ENCODE peak calls at places on chromosomes 4 and X, in eight cellular contexts. One of them, this sample, is unnamed.

GRCh38 chrX:24398766-24399165 is 38.3 kb downstream of the SUPT20HL1 start:
- DNase-seq in AG04449: no peak
- DNase-seq in endodermal cell: no peak
- DNase-seq in left ventricle myocardium inferior: no peak
- DNase-seq in tibial nerve: no peak
- DNase-seq in fibroblast of pulmonary artery: no peak
- DNase-seq in heart right ventricle: no peak
- DNase-seq in stomach: no peak
- DNase-seq in this sample: no peak

GRCh38 chr4:76589872-76590846 is 155.1 kb downstream of the SHROOM3 start:
- DNase-seq in stomach: peak; percentile 74
- DNase-seq in heart right ventricle: peak; percentile 27
- DNase-seq in fibroblast of pulmonary artery: peak; percentile 93
- DNase-seq in left ventricle myocardium inferior: peak; percentile 43
- DNase-seq in endodermal cell: peak; percentile 94
- DNase-seq in tibial nerve: no peak
- DNase-seq in AG04449: peak; percentile 86
- DNase-seq in this sample: peak; percentile 90

GRCh38 chr4:100420571-100420970 is 97.3 kb downstream of the EMCN start:
- DNase-seq in tibial nerve: no peak
- DNase-seq in heart right ventricle: no peak
- DNase-seq in fibroblast of pulmonary artery: no peak
- DNase-seq in endodermal cell: no peak
- DNase-seq in left ventricle myocardium inferior: no peak
- DNase-seq in stomach: no peak
- DNase-seq in AG04449: no peak
- DNase-seq in this sample: no peak

GRCh38 chr4:125433453-125433852 is 118.7 kb downstream of the FAT4 start:
- DNase-seq in fibroblast of pulmonary artery: peak; percentile 91
- DNase-seq in stomach: no peak
- DNase-seq in endodermal cell: no peak
- DNase-seq in AG04449: peak; percentile 47
- DNase-seq in heart right ventricle: no peak
- DNase-seq in left ventricle myocardium inferior: no peak
- DNase-seq in tibial nerve: no peak
- DNase-seq in this sample: peak; percentile 55

GRCh38 chrX:46588263-46588662 is 14.7 kb downstream of the CHST7 start:
- DNase-seq in endodermal cell: peak; percentile 60
- DNase-seq in stomach: no peak
- DNase-seq in tibial nerve: peak; percentile 25
- DNase-seq in fibroblast of pulmonary artery: peak; percentile 81
- DNase-seq in left ventricle myocardium inferior: peak; percentile 41
- DNase-seq in heart right ventricle: peak; percentile 67
- DNase-seq in AG04449: no peak
- DNase-seq in this sample: no peak

GRCh38 chrX:125710403-125711062 is 390.9 kb downstream of the TEX13C start:
- DNase-seq in endodermal cell: no peak
- DNase-seq in fibroblast of pulmonary artery: no peak
- DNase-seq in tibial nerve: no peak
- DNase-seq in heart right ventricle: no peak
- DNase-seq in left ventricle myocardium inferior: no peak
- DNase-seq in AG04449: no peak
- DNase-seq in stomach: no peak
- DNase-seq in this sample: no peak

GRCh38 chrX:1392376-1393130 is 640 bp upstream of the SLC25A6 start:
- DNase-seq in fibroblast of pulmonary artery: peak; percentile 67
- DNase-seq in heart right ventricle: peak; percentile 86
- DNase-seq in tibial nerve: peak; percentile 52
- DNase-seq in left ventricle myocardium inferior: peak; percentile 69
- DNase-seq in stomach: peak; percentile 65
- DNase-seq in endodermal cell: peak; percentile 86
- DNase-seq in AG04449: no peak
- DNase-seq in this sample: peak; percentile 14

GRCh38 chrX:40100141-40100536 is 2.4 kb upstream of the BCOR start:
- DNase-seq in fibroblast of pulmonary artery: no peak
- DNase-seq in stomach: peak; percentile 60
- DNase-seq in tibial nerve: no peak
- DNase-seq in endodermal cell: peak; percentile 72
- DNase-seq in AG04449: no peak
- DNase-seq in heart right ventricle: no peak
- DNase-seq in left ventricle myocardium inferior: peak; percentile 31
- DNase-seq in this sample: no peak

GRCh38 chr4:74223801-74224200 is 65.9 kb downstream of the MTHFD2L start:
- DNase-seq in tibial nerve: no peak
- DNase-seq in heart right ventricle: no peak
- DNase-seq in stomach: no peak
- DNase-seq in AG04449: no peak
- DNase-seq in left ventricle myocardium inferior: no peak
- DNase-seq in fibroblast of pulmonary artery: peak; percentile 72
- DNase-seq in endodermal cell: no peak
- DNase-seq in this sample: no peak

GRCh38 chr4:1851575-1852415 is 4.2 kb downstream of the LETM1 start:
- DNase-seq in stomach: peak; percentile 57
- DNase-seq in endodermal cell: no peak
- DNase-seq in heart right ventricle: peak; percentile 56
- DNase-seq in AG04449: no peak
- DNase-seq in fibroblast of pulmonary artery: no peak
- DNase-seq in tibial nerve: no peak
- DNase-seq in left ventricle myocardium inferior: peak; percentile 64
- DNase-seq in this sample: no peak

GRCh38 chr4:20259707-20260106 is 8.0 kb downstream of the SLIT2 start:
- DNase-seq in tibial nerve: no peak
- DNase-seq in endodermal cell: no peak
- DNase-seq in heart right ventricle: no peak
- DNase-seq in AG04449: no peak
- DNase-seq in left ventricle myocardium inferior: no peak
- DNase-seq in fibroblast of pulmonary artery: peak; percentile 66
- DNase-seq in stomach: no peak
- DNase-seq in this sample: no peak

GRCh38 chrX:349196-349595 is 30.6 kb upstream of the GTPBP6 start:
- DNase-seq in endodermal cell: no peak
- DNase-seq in heart right ventricle: no peak
- DNase-seq in stomach: no peak
- DNase-seq in fibroblast of pulmonary artery: peak; percentile 28
- DNase-seq in left ventricle myocardium inferior: peak; percentile 13
- DNase-seq in AG04449: no peak
- DNase-seq in tibial nerve: no peak
- DNase-seq in this sample: no peak

GRCh38 chrX:129781134-129782014 is 1.6 kb downstream of the SASH3 start:
- DNase-seq in left ventricle myocardium inferior: no peak
- DNase-seq in fibroblast of pulmonary artery: no peak
- DNase-seq in tibial nerve: no peak
- DNase-seq in stomach: peak; percentile 50
- DNase-seq in AG04449: no peak
- DNase-seq in endodermal cell: peak; percentile 67
- DNase-seq in heart right ventricle: no peak
- DNase-seq in this sample: no peak

GRCh38 chr4:101954975-101955678 is 164.6 kb downstream of the BANK1 start:
- DNase-seq in endodermal cell: no peak
- DNase-seq in fibroblast of pulmonary artery: no peak
- DNase-seq in heart right ventricle: no peak
- DNase-seq in tibial nerve: no peak
- DNase-seq in AG04449: no peak
- DNase-seq in stomach: no peak
- DNase-seq in left ventricle myocardium inferior: no peak
- DNase-seq in this sample: no peak

GRCh38 chr4:174365018-174365587 is 81.4 kb downstream of the CEP44 start:
- DNase-seq in fibroblast of pulmonary artery: peak; percentile 70
- DNase-seq in left ventricle myocardium inferior: no peak
- DNase-seq in stomach: no peak
- DNase-seq in endodermal cell: no peak
- DNase-seq in heart right ventricle: peak; percentile 14
- DNase-seq in tibial nerve: no peak
- DNase-seq in AG04449: no peak
- DNase-seq in this sample: peak; percentile 20
- TF ChIP-seq CTCF in fibroblast of pulmonary artery: peak; percentile 32
- TF ChIP-seq CTCF in left ventricle myocardium inferior: peak; percentile 56
- TF ChIP-seq CTCF in stomach: no peak
- TF ChIP-seq CTCF in endodermal cell: peak; percentile 79
- TF ChIP-seq CTCF in heart right ventricle: peak; percentile 24
- TF ChIP-seq CTCF in tibial nerve: peak; percentile 42
- TF ChIP-seq CTCF in AG04449: peak; percentile 10
- TF ChIP-seq CTCF in this sample: peak; percentile 34

DNA sequence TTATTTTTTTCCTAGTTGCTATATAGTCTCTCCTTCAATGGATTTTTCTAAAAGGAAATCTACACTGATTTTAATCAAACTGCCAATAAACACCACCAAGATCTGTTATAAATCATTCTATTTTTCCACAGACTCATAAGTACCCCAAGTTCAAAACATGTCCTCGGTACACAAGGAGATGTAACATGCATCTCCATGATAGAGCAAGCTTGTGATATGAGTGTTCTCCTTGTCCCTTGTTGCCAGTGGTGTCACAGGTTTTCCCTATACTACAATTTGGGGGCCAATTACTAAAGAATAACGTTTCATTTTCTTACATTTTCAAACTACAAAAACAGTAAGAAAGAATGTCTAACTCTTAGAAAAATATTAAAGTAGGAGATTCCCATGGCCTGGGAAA is 491 bp downstream of the ARHGEF6 start:
- DNase-seq in tibial nerve: no peak
- DNase-seq in left ventricle myocardium inferior: no peak
- DNase-seq in endodermal cell: no peak
- DNase-seq in AG04449: no peak
- DNase-seq in heart right ventricle: no peak
- DNase-seq in fibroblast of pulmonary artery: no peak
- DNase-seq in stomach: no peak
- DNase-seq in this sample: no peak
- H3K4me3 ChIP-seq in tibial nerve: peak overlapping the region; percentile 26
- H3K4me3 ChIP-seq in left ventricle myocardium inferior: peak overlapping the region; percentile 57
- H3K4me3 ChIP-seq in endodermal cell: no peak overlapping the region
- H3K4me3 ChIP-seq in AG04449: no peak overlapping the region
- H3K4me3 ChIP-seq in heart right ventricle: no peak overlapping the region
- H3K4me3 ChIP-seq in fibroblast of pulmonary artery: no peak overlapping the region
- H3K4me3 ChIP-seq in stomach: peak overlapping the region; percentile 20
- H3K4me3 ChIP-seq in this sample: no peak overlapping the region

GRCh38 chrX:38375888-38376287 is 23.5 kb downstream of the OTC start:
- DNase-seq in heart right ventricle: no peak
- DNase-seq in stomach: no peak
- DNase-seq in endodermal cell: peak; percentile 42
- DNase-seq in left ventricle myocardium inferior: no peak
- DNase-seq in fibroblast of pulmonary artery: peak; percentile 22
- DNase-seq in tibial nerve: no peak
- DNase-seq in AG04449: no peak
- DNase-seq in this sample: no peak
- TF ChIP-seq CTCF in heart right ventricle: no peak
- TF ChIP-seq CTCF in stomach: no peak
- TF ChIP-seq CTCF in endodermal cell: peak; percentile 74
- TF ChIP-seq CTCF in left ventricle myocardium inferior: peak; percentile 42
- TF ChIP-seq CTCF in fibroblast of pulmonary artery: peak; percentile 57
- TF ChIP-seq CTCF in tibial nerve: no peak
- TF ChIP-seq CTCF in AG04449: peak; percentile 15
- TF ChIP-seq CTCF in this sample: peak; percentile 61

GRCh38 chr4:40908702-40909362 is 159.1 kb downstream of the NSUN7 start:
- DNase-seq in left ventricle myocardium inferior: peak; percentile 45
- DNase-seq in stomach: peak; percentile 64
- DNase-seq in endodermal cell: peak; percentile 97
- DNase-seq in AG04449: peak; percentile 7
- DNase-seq in tibial nerve: no peak
- DNase-seq in heart right ventricle: peak; percentile 57
- DNase-seq in fibroblast of pulmonary artery: peak; percentile 85
- DNase-seq in this sample: no peak
- H3K4me3 ChIP-seq in left ventricle myocardium inferior: no peak overlapping the region
- H3K4me3 ChIP-seq in stomach: no peak overlapping the region
- H3K4me3 ChIP-seq in endodermal cell: no peak overlapping the region
- H3K4me3 ChIP-seq in AG04449: no peak overlapping the region
- H3K4me3 ChIP-seq in tibial nerve: no peak overlapping the region
- H3K4me3 ChIP-seq in heart right ventricle: no peak overlapping the region
- H3K4me3 ChIP-seq in fibroblast of pulmonary artery: no peak overlapping the region
- H3K4me3 ChIP-seq in this sample: no peak overlapping the region

GRCh38 chr4:5473125-5473524 is 235.2 kb downstream of the EVC2 start:
- DNase-seq in stomach: no peak
- DNase-seq in heart right ventricle: no peak
- DNase-seq in endodermal cell: peak; percentile 23
- DNase-seq in fibroblast of pulmonary artery: no peak
- DNase-seq in tibial nerve: no peak
- DNase-seq in left ventricle myocardium inferior: no peak
- DNase-seq in AG04449: no peak
- DNase-seq in this sample: no peak

GRCh38 chr4:5471206-5471605 is 237.2 kb downstream of the EVC2 start:
- DNase-seq in stomach: no peak
- DNase-seq in fibroblast of pulmonary artery: no peak
- DNase-seq in tibial nerve: no peak
- DNase-seq in AG04449: no peak
- DNase-seq in endodermal cell: no peak
- DNase-seq in heart right ventricle: no peak
- DNase-seq in left ventricle myocardium inferior: no peak
- DNase-seq in this sample: no peak

GRCh38 chr4:5470318-5470889 is 238.0 kb downstream of the EVC2 start:
- DNase-seq in fibroblast of pulmonary artery: no peak
- DNase-seq in AG04449: no peak
- DNase-seq in left ventricle myocardium inferior: no peak
- DNase-seq in heart right ventricle: no peak
- DNase-seq in stomach: no peak
- DNase-seq in tibial nerve: no peak
- DNase-seq in endodermal cell: peak; percentile 36
- DNase-seq in this sample: no peak

GRCh38 chr4:5471691-5472090 is 236.7 kb downstream of the EVC2 start:
- DNase-seq in left ventricle myocardium inferior: no peak
- DNase-seq in AG04449: no peak
- DNase-seq in stomach: no peak
- DNase-seq in fibroblast of pulmonary artery: no peak
- DNase-seq in tibial nerve: no peak
- DNase-seq in heart right ventricle: no peak
- DNase-seq in endodermal cell: no peak
- DNase-seq in this sample: no peak

GRCh38 chr4:5472166-5472565 is 236.2 kb downstream of the EVC2 start:
- DNase-seq in heart right ventricle: no peak
- DNase-seq in stomach: no peak
- DNase-seq in left ventricle myocardium inferior: no peak
- DNase-seq in AG04449: no peak
- DNase-seq in tibial nerve: no peak
- DNase-seq in fibroblast of pulmonary artery: no peak
- DNase-seq in endodermal cell: no peak
- DNase-seq in this sample: no peak
- TF ChIP-seq CTCF in heart right ventricle: no peak
- TF ChIP-seq CTCF in stomach: no peak
- TF ChIP-seq CTCF in left ventricle myocardium inferior: no peak
- TF ChIP-seq CTCF in AG04449: no peak
- TF ChIP-seq CTCF in tibial nerve: no peak
- TF ChIP-seq CTCF in fibroblast of pulmonary artery: no peak
- TF ChIP-seq CTCF in endodermal cell: no peak
- TF ChIP-seq CTCF in this sample: no peak

GRCh38 chr4:113292371-113293042 is 243.1 kb downstream of the ANK2 start:
- DNase-seq in tibial nerve: no peak
- DNase-seq in stomach: no peak
- DNase-seq in left ventricle myocardium inferior: peak; percentile 37
- DNase-seq in AG04449: no peak
- DNase-seq in heart right ventricle: peak; percentile 53
- DNase-seq in fibroblast of pulmonary artery: peak; percentile 43
- DNase-seq in endodermal cell: peak; percentile 87
- DNase-seq in this sample: no peak
- H3K4me3 ChIP-seq in tibial nerve: peak overlapping the region; percentile 6
- H3K4me3 ChIP-seq in stomach: peak overlapping the region; percentile 21
- H3K4me3 ChIP-seq in left ventricle myocardium inferior: peak overlapping the region; percentile 47
- H3K4me3 ChIP-seq in AG04449: no peak overlapping the region
- H3K4me3 ChIP-seq in heart right ventricle: no peak overlapping the region
- H3K4me3 ChIP-seq in fibroblast of pulmonary artery: no peak overlapping the region
- H3K4me3 ChIP-seq in endodermal cell: no peak overlapping the region
- H3K4me3 ChIP-seq in this sample: no peak overlapping the region

DNA sequence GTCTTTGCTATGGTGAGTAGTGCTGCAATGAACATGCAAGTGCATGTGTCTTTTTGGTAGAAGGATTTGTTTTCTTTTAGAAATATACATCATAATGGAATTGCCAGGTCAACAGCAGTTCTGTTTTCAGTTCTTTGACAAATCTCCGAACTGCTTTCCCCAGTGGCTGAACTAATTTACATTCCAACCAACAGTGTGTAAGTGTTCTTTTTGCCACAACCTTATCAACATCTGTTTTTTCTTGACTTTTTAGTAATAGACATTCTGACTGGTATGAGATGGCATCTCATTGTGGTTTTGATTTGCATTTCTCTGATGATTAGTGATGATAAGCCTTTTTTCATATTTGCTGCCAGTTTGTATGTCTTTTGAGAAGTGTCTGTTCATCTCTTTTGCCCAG is 406.3 kb downstream of the DTHD1 start:
- DNase-seq in tibial nerve: no peak
- DNase-seq in heart right ventricle: no peak
- DNase-seq in left ventricle myocardium inferior: no peak
- DNase-seq in endodermal cell: no peak
- DNase-seq in AG04449: no peak
- DNase-seq in stomach: no peak
- DNase-seq in fibroblast of pulmonary artery: no peak
- DNase-seq in this sample: no peak
- TF ChIP-seq CTCF in tibial nerve: no peak
- TF ChIP-seq CTCF in heart right ventricle: no peak
- TF ChIP-seq CTCF in left ventricle myocardium inferior: no peak
- TF ChIP-seq CTCF in endodermal cell: no peak
- TF ChIP-seq CTCF in AG04449: no peak
- TF ChIP-seq CTCF in stomach: no peak
- TF ChIP-seq CTCF in fibroblast of pulmonary artery: no peak
- TF ChIP-seq CTCF in this sample: no peak